ENCODE peak calls at places on chromosomes 1 and 21, in eight cellular contexts. S is HL-60, J is sigmoid colon, F is Panc1, N is SK-N-SH, O is prostate gland, D is GM12892, V is breast epithelium. R is an unnamed sample.

GRCh38 chr1:184973308-184974085 is 811 bp downstream of the NIBAN1 start:
- DNase-seq in S (peak), J (peak), F (no peak), N (no peak), O (peak), D (peak), V (no peak), R (peak)

GRCh38 chr1:172180886-172181285 is 239.6 kb upstream of the C1orf105 start:
- DNase-seq in S (no peak), J (peak), F (no peak), N (no peak), O (peak), D (no peak), V (no peak), R (peak)

GRCh38 chr1:62294211-62294610 is 25.0 kb downstream of the KANK4 start:
- DNase-seq in S (no peak), J (no peak), F (no peak), N (peak), O (no peak), D (no peak), V (no peak), R (no peak)

GRCh38 chr21:46227811-46228344 is 696 bp downstream of the LSS start:
- DNase-seq in S (no peak), J (peak), F (no peak), N (no peak), O (no peak), D (no peak), V (no peak), R (no peak)

GRCh38 chr1:211623510-211623909 is 44.5 kb upstream of the SLC30A1 start:
- DNase-seq in S (no peak), J (no peak), F (no peak), N (no peak), O (no peak), D (no peak), V (no peak), R (no peak)

GRCh38 chr1:243748706-243749283 is 101.2 kb downstream of the AKT3 start:
- DNase-seq in S (peak), J (no peak), F (peak), N (peak), O (peak), D (peak), V (no peak), R (no peak)

GRCh38 chr1:209747580-209748262 is 8.1 kb upstream of the TRAF3IP3 start:
- DNase-seq in S (peak), J (peak), F (peak), N (no peak), O (peak), D (peak), V (peak), R (peak)

GRCh38 chr21:45530423-45531113 is 11.7 kb downstream of the SLC19A1 start:
- DNase-seq in S (no peak), J (peak), F (no peak), N (no peak), O (no peak), D (no peak), V (no peak), R (peak)

GRCh38 chr21:31514598-31514997 is 144.9 kb upstream of the SOD1 start:
- DNase-seq in S (no peak), J (no peak), F (no peak), N (peak), O (peak), D (no peak), V (no peak), R (no peak)

GRCh38 chr1:170267317-170267716 is 121.6 kb downstream of the NTMT2 start:
- DNase-seq in S (no peak), J (no peak), F (no peak), N (no peak), O (no peak), D (no peak), V (no peak), R (no peak)

GRCh38 chr1:226761322-226761721 is 22.2 kb upstream of the ITPKB start:
- DNase-seq in S (no peak), J (no peak), F (no peak), N (no peak), O (no peak), D (no peak), V (no peak), R (no peak)

GRCh38 chr1:18831656-18832055 is 27.8 kb downstream of the TAS1R2 start:
- DNase-seq in S (no peak), J (no peak), F (no peak), N (no peak), O (no peak), D (no peak), V (no peak), R (no peak)

GRCh38 chr21:31351438-31351837 is 7.4 kb upstream of the TIAM1 start:
- DNase-seq in S (no peak), J (no peak), F (no peak), N (no peak), O (no peak), D (no peak), V (no peak), R (no peak)

GRCh38 chr21:8989261-8989882 is 1532.0 kb upstream of the TPTE start:
- DNase-seq in S (no peak), J (no peak), F (peak), N (no peak), O (no peak), D (no peak), V (no peak), R (no peak)

GRCh38 chr21:44697811-44698734 is 1.1 kb downstream of the KRTAP10-12 start:
- DNase-seq in S (no peak), J (no peak), F (no peak), N (peak), O (no peak), D (no peak), V (no peak), R (no peak)

GRCh38 chr1:1672181-1672965 is 13.6 kb upstream of the CDK11B start:
- DNase-seq in S (peak), J (peak), F (no peak), N (peak), O (no peak), D (no peak), V (no peak), R (no peak)

GRCh38 chr21:44454747-44455523 is at the start of gene LRRC3:
- DNase-seq in S (peak), J (peak), F (no peak), N (peak), O (peak), D (peak), V (peak), R (peak)

GRCh38 chr1:1433804-1434130 is 1.7 kb upstream of the VWA1 start:
- DNase-seq in S (peak), J (no peak), F (no peak), N (peak), O (no peak), D (peak), V (peak), R (no peak)

GRCh38 chr1:43058545-43059360 is 100.1 kb upstream of the SLC2A1 start:
- DNase-seq in S (no peak), J (no peak), F (no peak), N (peak), O (no peak), D (no peak), V (no peak), R (no peak)

GRCh38 chr21:43325968-43326367 is 101.0 kb downstream of the SIK1 start:
- DNase-seq in S (no peak), J (no peak), F (no peak), N (no peak), O (no peak), D (no peak), V (no peak), R (peak)

GRCh38 chr1:57976218-57976617 is 552.4 kb upstream of the DAB1 start:
- DNase-seq in S (no peak), J (no peak), F (no peak), N (peak), O (no peak), D (no peak), V (no peak), R (no peak)

GRCh38 chr1:40983286-40983685 is 3.8 kb downstream of the CTPS1 start:
- DNase-seq in S (no peak), J (no peak), F (no peak), N (no peak), O (no peak), D (no peak), V (no peak), R (no peak)

GRCh38 chr1:77796695-77797405 is 17.4 kb downstream of the MIGA1 start:
- DNase-seq in S (no peak), J (no peak), F (no peak), N (no peak), O (peak), D (no peak), V (no peak), R (no peak)

DNA sequence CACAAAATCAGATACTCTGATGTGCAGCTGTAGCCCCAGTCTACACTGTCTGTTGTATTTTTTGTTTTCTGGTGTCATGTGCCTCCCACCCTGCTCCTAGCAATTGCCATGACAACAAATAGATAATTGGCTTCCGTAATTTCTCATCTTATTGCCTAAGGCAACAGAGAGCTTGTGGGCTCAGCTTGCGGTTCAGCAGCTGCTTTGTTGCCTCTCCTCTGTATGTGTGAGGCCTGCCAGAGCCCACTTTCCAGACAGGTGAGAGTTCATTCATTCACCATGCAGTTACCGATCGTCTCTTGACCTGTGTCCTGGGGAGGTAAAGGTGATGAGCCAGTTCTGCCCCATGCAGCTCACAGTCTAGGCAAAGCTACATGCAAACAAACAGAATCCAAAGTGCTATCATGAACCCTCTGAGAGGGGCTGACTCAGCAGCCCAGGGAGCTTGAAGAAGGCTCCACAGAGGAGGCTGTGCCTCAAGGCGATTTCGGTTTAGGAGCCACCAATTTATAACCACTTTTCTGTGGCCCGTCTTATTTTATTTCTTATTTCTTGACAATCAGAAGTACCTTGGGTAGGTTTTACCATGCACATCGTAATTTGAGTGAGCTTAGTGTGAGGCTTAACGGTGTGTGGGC is 12.0 kb downstream of the LGALS8 start:
- DNase-seq in S (no peak), J (no peak), F (no peak), N (peak), O (no peak), D (no peak), V (no peak), R (no peak)
- TF ChIP-seq POLR2AphosphoS5 in S (no peak), J (no peak), F (no peak), N (no peak), O (no peak), D (no peak), V (no peak), R (no peak)

GRCh38 chr21:38806153-38806941 is 618 bp downstream of the ETS2 start:
- DNase-seq in S (peak), J (peak), F (no peak), N (peak), O (no peak), D (no peak), V (no peak), R (peak)

GRCh38 chr21:38806942-38807284 is 1.2 kb downstream of the ETS2 start:
- DNase-seq in S (no peak), J (no peak), F (no peak), N (peak), O (no peak), D (no peak), V (no peak), R (no peak)

GRCh38 chr21:38809170-38809878 is 3.6 kb downstream of the ETS2 start:
- DNase-seq in S (peak), J (no peak), F (no peak), N (no peak), O (no peak), D (no peak), V (no peak), R (peak)

GRCh38 chr21:38807481-38807880 is 1.8 kb downstream of the ETS2 start:
- DNase-seq in S (no peak), J (no peak), F (no peak), N (peak), O (no peak), D (no peak), V (no peak), R (no peak)

DNA sequence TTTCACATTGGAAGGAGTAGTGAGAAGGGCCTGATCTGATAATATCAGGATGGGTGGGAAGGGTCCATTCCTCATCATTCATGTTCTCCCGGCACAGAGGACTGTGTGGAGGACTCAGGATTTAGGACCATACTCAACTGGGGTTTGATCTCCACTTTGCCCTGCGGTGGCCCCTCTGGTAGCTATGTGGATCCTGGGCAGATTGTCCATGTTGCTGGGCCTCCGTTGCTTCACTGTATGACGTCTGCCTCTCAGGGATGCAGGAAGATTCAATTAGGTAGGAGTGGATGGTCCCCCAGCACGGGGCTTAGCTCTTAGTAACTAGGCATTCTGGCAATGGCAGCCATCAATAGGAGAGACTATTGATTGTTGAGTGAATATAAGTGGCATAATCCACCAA is 2.3 kb downstream of the ETS2 start:
- DNase-seq in S (no peak), J (no peak), F (no peak), N (no peak), O (no peak), D (no peak), V (no peak), R (peak)
- TF ChIP-seq POLR2AphosphoS5 in S (no peak), J (no peak), F (no peak), N (no peak), O (no peak), D (no peak), V (no peak), R (peak)

GRCh38 chr21:33549848-33550771 is 7.3 kb downstream of the SON start:
- DNase-seq in S (no peak), J (no peak), F (no peak), N (no peak), O (no peak), D (no peak), V (no peak), R (no peak)
- TF ChIP-seq POLR2AphosphoS5 in S (no peak), J (no peak), F (no peak), N (peak), O (no peak), D (no peak), V (no peak), R (peak)

GRCh38 chr1:229060140-229060539 is 210.8 kb upstream of the RAB4A start:
- DNase-seq in S (no peak), J (no peak), F (no peak), N (peak), O (no peak), D (no peak), V (no peak), R (no peak)

GRCh38 chr1:229059671-229060079 is 211.2 kb upstream of the RAB4A start:
- DNase-seq in S (no peak), J (no peak), F (no peak), N (peak), O (no peak), D (no peak), V (no peak), R (no peak)

GRCh38 chr1:229062135-229062534 is 208.8 kb upstream of the RAB4A start:
- DNase-seq in S (no peak), J (peak), F (no peak), N (no peak), O (no peak), D (no peak), V (no peak), R (no peak)

GRCh38 chr1:229058111-229058551 is 212.8 kb upstream of the RAB4A start:
- DNase-seq in S (no peak), J (no peak), F (no peak), N (peak), O (peak), D (no peak), V (no peak), R (no peak)

DNA sequence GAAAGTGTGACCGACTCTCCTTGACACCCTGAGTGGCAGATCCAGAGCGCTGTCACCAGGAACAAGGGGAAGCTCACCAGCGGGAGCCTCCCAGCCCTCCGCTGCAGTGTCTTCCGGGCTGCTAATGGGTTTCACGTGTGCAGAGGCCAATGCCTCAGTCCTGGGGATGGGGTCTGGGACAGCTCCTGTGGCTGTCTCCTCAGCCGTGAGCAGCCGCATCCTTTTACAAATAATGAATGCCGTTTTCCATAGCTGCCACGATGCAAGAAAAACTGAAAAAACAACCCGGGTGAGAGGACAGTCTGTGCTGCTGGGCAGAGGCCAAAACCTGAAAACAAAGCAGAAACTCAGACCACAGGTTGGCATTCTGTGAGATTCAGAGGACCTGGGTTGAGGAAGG is 212.2 kb upstream of the RAB4A start:
- DNase-seq in S (peak), J (peak), F (no peak), N (peak), O (peak), D (no peak), V (no peak), R (no peak)
- TF ChIP-seq POLR2AphosphoS5 in S (peak), J (peak), F (no peak), N (no peak), O (no peak), D (no peak), V (no peak), R (no peak)

GRCh38 chr1:160261878-160262794 is at the start of gene DCAF8:
- DNase-seq in S (peak), J (peak), F (peak), N (peak), O (peak), D (peak), V (peak), R (peak)
- TF ChIP-seq POLR2AphosphoS5 in S (peak), J (peak), F (peak), N (peak), O (peak), D (peak), V (peak), R (peak)

DNA sequence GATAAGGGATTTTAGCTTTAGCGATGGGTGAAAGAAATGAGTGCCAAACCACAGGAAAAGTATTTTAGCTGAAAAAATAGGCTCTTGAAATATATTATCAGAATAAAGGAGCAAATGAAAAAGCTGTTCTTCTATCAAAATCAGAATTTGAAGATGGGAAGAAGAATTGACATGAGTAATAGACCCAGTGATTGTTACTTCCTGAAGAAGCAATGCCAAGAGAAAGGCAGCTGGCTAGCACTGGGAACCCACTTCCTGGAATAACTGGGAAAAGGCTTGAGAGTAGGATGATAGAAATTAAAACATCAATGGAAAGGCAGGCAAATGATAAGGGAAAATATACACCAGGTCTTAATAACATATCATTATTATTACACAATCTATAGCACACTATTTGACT is 29.9 kb upstream of the LYPLAL1 start:
- DNase-seq in S (no peak), J (no peak), F (no peak), N (no peak), O (no peak), D (no peak), V (no peak), R (no peak)
- TF ChIP-seq POLR2AphosphoS5 in S (no peak), J (no peak), F (no peak), N (no peak), O (no peak), D (no peak), V (no peak), R (no peak)

GRCh38 chr1:15684042-15684461 is at the start of gene PLEKHM2:
- DNase-seq in S (no peak), J (no peak), F (no peak), N (peak), O (no peak), D (peak), V (no peak), R (peak)
- TF ChIP-seq POLR2AphosphoS5 in S (peak), J (no peak), F (peak), N (peak), O (no peak), D (no peak), V (no peak), R (peak)

DNA sequence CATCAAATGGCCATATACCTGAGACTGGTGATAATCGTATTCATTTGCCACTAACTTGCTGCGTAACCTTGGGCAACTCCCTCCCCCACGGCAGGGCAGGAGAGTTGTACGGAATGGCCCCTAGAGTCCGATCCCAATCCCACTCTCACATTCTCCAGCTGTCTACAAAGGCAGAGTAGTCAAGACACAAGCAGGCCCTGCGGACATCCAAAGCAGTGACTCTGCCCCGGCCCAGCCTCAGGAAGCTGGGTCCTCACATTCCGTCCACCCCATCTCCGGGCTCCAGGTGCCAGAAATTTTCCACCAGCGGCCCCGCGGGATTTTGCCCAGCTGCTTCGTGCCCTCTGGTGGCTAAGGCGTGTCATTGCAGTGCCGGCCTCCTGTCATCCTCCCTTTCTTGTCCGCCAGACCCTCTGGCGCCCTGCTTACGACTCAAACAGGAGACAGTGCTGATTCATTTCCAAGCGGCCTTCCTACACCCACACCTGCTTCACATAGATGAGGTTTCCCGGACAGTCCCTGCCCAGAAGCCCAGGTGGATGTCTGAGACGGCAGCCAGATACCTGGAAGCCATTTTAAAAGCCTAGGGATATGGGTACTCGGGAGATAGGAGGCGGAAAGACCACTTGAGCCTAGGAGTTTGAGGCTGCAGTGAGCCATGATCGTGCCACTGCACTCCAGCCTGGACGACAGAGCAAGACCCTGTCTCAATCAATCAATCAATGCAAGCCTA is 2.9 kb upstream of the S100A2 start:
- DNase-seq in S (peak), J (peak), F (peak), N (peak), O (peak), D (peak), V (peak), R (peak)
- TF ChIP-seq POLR2AphosphoS5 in S (no peak), J (no peak), F (peak), N (no peak), O (peak), D (no peak), V (peak), R (peak)

R was measured in transverse colon.